ENCODE peak calls at places on chromosomes 11 and 22, in seven cellular contexts. One of them, this sample, is unnamed.

GRCh38 chr22:31611065-31611760 is 50.8 kb downstream of the PISD start:
- DNase-seq in SK-N-SH: peak; percentile 74
- DNase-seq in glutamatergic neuron: no peak
- DNase-seq in AG09319: no peak
- DNase-seq in WTC11: no peak
- DNase-seq in IMR-90: peak; percentile 50
- DNase-seq in coronary artery: no peak
- DNase-seq in this sample: no peak

GRCh38 chr11:59221438-59221837 is 8.7 kb upstream of the MPEG1 start:
- DNase-seq in SK-N-SH: no peak
- DNase-seq in glutamatergic neuron: no peak
- DNase-seq in AG09319: peak; percentile 40
- DNase-seq in WTC11: no peak
- DNase-seq in IMR-90: peak; percentile 95
- DNase-seq in coronary artery: no peak
- DNase-seq in this sample: no peak

GRCh38 chr11:114291847-114292680 is 4.1 kb upstream of the NNMT start:
- DNase-seq in SK-N-SH: no peak
- DNase-seq in glutamatergic neuron: no peak
- DNase-seq in AG09319: peak; percentile 24
- DNase-seq in WTC11: no peak
- DNase-seq in IMR-90: peak; percentile 85
- DNase-seq in coronary artery: no peak
- DNase-seq in this sample: no peak

GRCh38 chr11:104858882-104859735 is 39.2 kb downstream of the CASP12 start:
- DNase-seq in SK-N-SH: no peak
- DNase-seq in glutamatergic neuron: no peak
- DNase-seq in AG09319: no peak
- DNase-seq in WTC11: no peak
- DNase-seq in IMR-90: no peak
- DNase-seq in coronary artery: no peak
- DNase-seq in this sample: no peak

GRCh38 chr22:29146771-29147170 is 58.9 kb upstream of the EMID1 start:
- DNase-seq in SK-N-SH: no peak
- DNase-seq in glutamatergic neuron: no peak
- DNase-seq in AG09319: no peak
- DNase-seq in WTC11: no peak
- DNase-seq in IMR-90: no peak
- DNase-seq in coronary artery: peak; percentile 36
- DNase-seq in this sample: no peak

GRCh38 chr11:78801161-78801884 is 226.7 kb upstream of the NARS2 start:
- DNase-seq in SK-N-SH: no peak
- DNase-seq in glutamatergic neuron: no peak
- DNase-seq in AG09319: peak; percentile 88
- DNase-seq in WTC11: no peak
- DNase-seq in IMR-90: peak; percentile 98
- DNase-seq in coronary artery: peak; percentile 80
- DNase-seq in this sample: no peak

GRCh38 chr11:132901638-132902610 is 630.4 kb downstream of the OPCML start:
- DNase-seq in SK-N-SH: no peak
- DNase-seq in glutamatergic neuron: no peak
- DNase-seq in AG09319: no peak
- DNase-seq in WTC11: no peak
- DNase-seq in IMR-90: no peak
- DNase-seq in coronary artery: no peak
- DNase-seq in this sample: no peak

GRCh38 chr11:13997881-13998280 is 35.4 kb downstream of the SPON1 start:
- DNase-seq in SK-N-SH: no peak
- DNase-seq in glutamatergic neuron: no peak
- DNase-seq in AG09319: no peak
- DNase-seq in WTC11: no peak
- DNase-seq in IMR-90: no peak
- DNase-seq in coronary artery: no peak
- DNase-seq in this sample: no peak

GRCh38 chr11:69896250-69896649 is 77.0 kb upstream of the FGF3 start:
- DNase-seq in SK-N-SH: no peak
- DNase-seq in glutamatergic neuron: no peak
- DNase-seq in AG09319: no peak
- DNase-seq in WTC11: no peak
- DNase-seq in IMR-90: peak; percentile 68
- DNase-seq in coronary artery: no peak
- DNase-seq in this sample: no peak

GRCh38 chr11:20274031-20274430 is 89.5 kb upstream of the HTATIP2 start:
- DNase-seq in SK-N-SH: no peak
- DNase-seq in glutamatergic neuron: no peak
- DNase-seq in AG09319: no peak
- DNase-seq in WTC11: no peak
- DNase-seq in IMR-90: no peak
- DNase-seq in coronary artery: no peak
- DNase-seq in this sample: no peak

GRCh38 chr11:5282652-5283051 is 12.9 kb upstream of the HBE1 start:
- DNase-seq in SK-N-SH: no peak
- DNase-seq in glutamatergic neuron: no peak
- DNase-seq in AG09319: no peak
- DNase-seq in WTC11: no peak
- DNase-seq in IMR-90: no peak
- DNase-seq in coronary artery: no peak
- DNase-seq in this sample: no peak

GRCh38 chr11:1221848-1222311 is 986 bp upstream of the MUC5B start:
- DNase-seq in SK-N-SH: peak; percentile 27
- DNase-seq in glutamatergic neuron: peak; percentile 9
- DNase-seq in AG09319: no peak
- DNase-seq in WTC11: peak; percentile 9
- DNase-seq in IMR-90: no peak
- DNase-seq in coronary artery: no peak
- DNase-seq in this sample: no peak

GRCh38 chr11:80958966-80959365 is 1518.1 kb upstream of the TENM4 start:
- DNase-seq in SK-N-SH: no peak
- DNase-seq in glutamatergic neuron: no peak
- DNase-seq in AG09319: no peak
- DNase-seq in WTC11: no peak
- DNase-seq in IMR-90: no peak
- DNase-seq in coronary artery: no peak
- DNase-seq in this sample: no peak

GRCh38 chr11:74055938-74056337 is 47.1 kb upstream of the UCP3 start:
- DNase-seq in SK-N-SH: no peak
- DNase-seq in glutamatergic neuron: no peak
- DNase-seq in AG09319: no peak
- DNase-seq in WTC11: no peak
- DNase-seq in IMR-90: peak; percentile 88
- DNase-seq in coronary artery: no peak
- DNase-seq in this sample: no peak

GRCh38 chr11:48064306-48064705 is 83.9 kb downstream of the PTPRJ start:
- DNase-seq in SK-N-SH: no peak
- DNase-seq in glutamatergic neuron: no peak
- DNase-seq in AG09319: no peak
- DNase-seq in WTC11: no peak
- DNase-seq in IMR-90: peak; percentile 80
- DNase-seq in coronary artery: no peak
- DNase-seq in this sample: no peak

GRCh38 chr11:6926208-6927029 is at the start of gene ZNF215:
- DNase-seq in SK-N-SH: peak; percentile 17
- DNase-seq in glutamatergic neuron: peak; percentile 87
- DNase-seq in AG09319: peak; percentile 57
- DNase-seq in WTC11: peak; percentile 89
- DNase-seq in IMR-90: peak; percentile 81
- DNase-seq in coronary artery: peak; percentile 90
- DNase-seq in this sample: peak; percentile 89

GRCh38 chr11:71197096-71197495 is 55.3 kb downstream of the SHANK2 start:
- DNase-seq in SK-N-SH: no peak
- DNase-seq in glutamatergic neuron: no peak
- DNase-seq in AG09319: no peak
- DNase-seq in WTC11: no peak
- DNase-seq in IMR-90: no peak
- DNase-seq in coronary artery: no peak
- DNase-seq in this sample: no peak

GRCh38 chr11:20962581-20962980 is 293.2 kb downstream of the NELL1 start:
- DNase-seq in SK-N-SH: no peak
- DNase-seq in glutamatergic neuron: no peak
- DNase-seq in AG09319: no peak
- DNase-seq in WTC11: no peak
- DNase-seq in IMR-90: no peak
- DNase-seq in coronary artery: no peak
- DNase-seq in this sample: no peak

GRCh38 chr11:132576706-132577105 is 955.6 kb downstream of the OPCML start:
- DNase-seq in SK-N-SH: no peak
- DNase-seq in glutamatergic neuron: no peak
- DNase-seq in AG09319: peak; percentile 5
- DNase-seq in WTC11: peak; percentile 22
- DNase-seq in IMR-90: peak; percentile 97
- DNase-seq in coronary artery: no peak
- DNase-seq in this sample: peak; percentile 87

GRCh38 chr22:21766933-21767462 is 31.4 kb upstream of the YPEL1 start:
- DNase-seq in SK-N-SH: no peak
- DNase-seq in glutamatergic neuron: no peak
- DNase-seq in AG09319: no peak
- DNase-seq in WTC11: no peak
- DNase-seq in IMR-90: no peak
- DNase-seq in coronary artery: no peak
- DNase-seq in this sample: no peak

GRCh38 chr11:65395961-65396530 is 9.6 kb downstream of the FRMD8 start:
- DNase-seq in SK-N-SH: no peak
- DNase-seq in glutamatergic neuron: no peak
- DNase-seq in AG09319: no peak
- DNase-seq in WTC11: no peak
- DNase-seq in IMR-90: no peak
- DNase-seq in coronary artery: no peak
- DNase-seq in this sample: no peak

GRCh38 chr11:57379732-57380131 is 1.2 kb downstream of the PRG3 start:
- DNase-seq in SK-N-SH: no peak
- DNase-seq in glutamatergic neuron: no peak
- DNase-seq in AG09319: no peak
- DNase-seq in WTC11: peak; percentile 82
- DNase-seq in IMR-90: peak; percentile 24
- DNase-seq in coronary artery: no peak
- DNase-seq in this sample: no peak

GRCh38 chr11:12288212-12288933 is 89.0 kb upstream of the PARVA start:
- DNase-seq in SK-N-SH: peak; percentile 90
- DNase-seq in glutamatergic neuron: peak; percentile 95
- DNase-seq in AG09319: peak; percentile 90
- DNase-seq in WTC11: peak; percentile 95
- DNase-seq in IMR-90: peak; percentile 94
- DNase-seq in coronary artery: peak; percentile 88
- DNase-seq in this sample: peak; percentile 95

GRCh38 chr11:64229090-64229958 is 1.0 kb upstream of the DNAJC4 start:
- DNase-seq in SK-N-SH: no peak
- DNase-seq in glutamatergic neuron: no peak
- DNase-seq in AG09319: no peak
- DNase-seq in WTC11: no peak
- DNase-seq in IMR-90: no peak
- DNase-seq in coronary artery: no peak
- DNase-seq in this sample: no peak

GRCh38 chr22:17575151-17575550 is 11.9 kb downstream of the SLC25A18 start:
- DNase-seq in SK-N-SH: no peak
- DNase-seq in glutamatergic neuron: no peak
- DNase-seq in AG09319: no peak
- DNase-seq in WTC11: no peak
- DNase-seq in IMR-90: no peak
- DNase-seq in coronary artery: no peak
- DNase-seq in this sample: no peak

GRCh38 chr11:118947091-118947490 is 9.0 kb upstream of the UPK2 start:
- DNase-seq in SK-N-SH: no peak
- DNase-seq in glutamatergic neuron: no peak
- DNase-seq in AG09319: no peak
- DNase-seq in WTC11: no peak
- DNase-seq in IMR-90: no peak
- DNase-seq in coronary artery: no peak
- DNase-seq in this sample: no peak

GRCh38 chr22:20866716-20867115 is 7.9 kb downstream of the SNAP29 start:
- DNase-seq in SK-N-SH: no peak
- DNase-seq in glutamatergic neuron: no peak
- DNase-seq in AG09319: no peak
- DNase-seq in WTC11: no peak
- DNase-seq in IMR-90: peak; percentile 28
- DNase-seq in coronary artery: no peak
- DNase-seq in this sample: no peak

GRCh38 chr22:44005524-44005923 is 18.6 kb upstream of the PARVB start:
- DNase-seq in SK-N-SH: no peak
- DNase-seq in glutamatergic neuron: no peak
- DNase-seq in AG09319: no peak
- DNase-seq in WTC11: no peak
- DNase-seq in IMR-90: no peak
- DNase-seq in coronary artery: no peak
- DNase-seq in this sample: no peak
- TF ChIP-seq CTCF in SK-N-SH: no peak
- TF ChIP-seq CTCF in glutamatergic neuron: no peak
- TF ChIP-seq CTCF in AG09319: no peak
- TF ChIP-seq CTCF in WTC11: no peak
- TF ChIP-seq CTCF in IMR-90: no peak
- TF ChIP-seq CTCF in coronary artery: no peak
- TF ChIP-seq CTCF in this sample: no peak

GRCh38 chr11:46808804-46809431 is 37.2 kb downstream of the CKAP5 start:
- DNase-seq in SK-N-SH: peak; percentile 10
- DNase-seq in glutamatergic neuron: no peak
- DNase-seq in AG09319: no peak
- DNase-seq in WTC11: no peak
- DNase-seq in IMR-90: peak; percentile 49
- DNase-seq in coronary artery: no peak
- DNase-seq in this sample: no peak
- TF ChIP-seq CTCF in SK-N-SH: peak; percentile 56
- TF ChIP-seq CTCF in glutamatergic neuron: no peak
- TF ChIP-seq CTCF in AG09319: peak; percentile 15
- TF ChIP-seq CTCF in WTC11: no peak
- TF ChIP-seq CTCF in IMR-90: peak; percentile 22
- TF ChIP-seq CTCF in coronary artery: no peak
- TF ChIP-seq CTCF in this sample: peak; percentile 61

DNA sequence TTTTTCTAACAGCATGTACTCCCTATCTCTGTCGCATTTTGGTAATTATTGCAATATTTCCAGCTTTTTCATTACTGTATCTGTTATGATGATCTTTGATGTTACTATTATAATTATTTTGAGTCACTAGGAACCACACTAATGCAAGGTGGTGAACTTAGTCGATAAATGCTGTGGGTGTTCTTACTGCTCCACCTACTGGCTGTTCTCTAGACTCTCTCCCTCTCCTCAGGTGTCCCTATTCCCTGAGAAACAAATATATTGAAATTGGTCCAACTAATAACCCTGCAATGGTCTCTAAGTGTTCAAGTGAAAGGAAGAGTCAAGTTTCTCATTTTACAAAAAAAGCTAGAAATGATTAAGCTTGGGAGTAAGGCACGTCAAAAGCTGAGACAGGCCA is 10.5 kb downstream of the ARL14EP start:
- DNase-seq in SK-N-SH: peak; percentile 9
- DNase-seq in glutamatergic neuron: no peak
- DNase-seq in AG09319: no peak
- DNase-seq in WTC11: no peak
- DNase-seq in IMR-90: no peak
- DNase-seq in coronary artery: no peak
- DNase-seq in this sample: no peak
- TF ChIP-seq CTCF in SK-N-SH: peak; percentile 67
- TF ChIP-seq CTCF in glutamatergic neuron: peak; percentile 18
- TF ChIP-seq CTCF in AG09319: peak; percentile 31
- TF ChIP-seq CTCF in WTC11: no peak
- TF ChIP-seq CTCF in IMR-90: peak; percentile 37
- TF ChIP-seq CTCF in coronary artery: no peak
- TF ChIP-seq CTCF in this sample: peak; percentile 51

GRCh38 chr22:23115825-23116494 is 25.8 kb downstream of the RSPH14 start:
- DNase-seq in SK-N-SH: peak; percentile 42
- DNase-seq in glutamatergic neuron: no peak
- DNase-seq in AG09319: no peak
- DNase-seq in WTC11: no peak
- DNase-seq in IMR-90: no peak
- DNase-seq in coronary artery: no peak
- DNase-seq in this sample: no peak
- TF ChIP-seq CTCF in SK-N-SH: no peak
- TF ChIP-seq CTCF in glutamatergic neuron: no peak
- TF ChIP-seq CTCF in AG09319: no peak
- TF ChIP-seq CTCF in WTC11: no peak
- TF ChIP-seq CTCF in IMR-90: no peak
- TF ChIP-seq CTCF in coronary artery: no peak
- TF ChIP-seq CTCF in this sample: no peak